ENCODE peak calls at places on chromosome 18, in four cellular contexts. Q is GM12878, M is HepG2, D is K562. J is an unnamed sample.

GRCh38 chr18:34985963-34986362 is 55.2 kb upstream of the MAPRE2 start:
- DNase-seq in Q (no peak), M (no peak), D (no peak), J (no peak)

GRCh38 chr18:35407871-35408481 is 30.8 kb upstream of the ZNF396 start:
- DNase-seq in M (peak), Q (no peak), D (peak), J (peak)

GRCh38 chr18:74389161-74389927 is 67.8 kb downstream of the DIPK1C start:
- DNase-seq in D (no peak), Q (no peak), M (no peak), J (no peak)

GRCh38 chr18:76412010-76412817 is 82.8 kb downstream of the ZNF516 start:
- DNase-seq in M (no peak), D (no peak), Q (no peak), J (no peak)

GRCh38 chr18:55096261-55097026 is 137.2 kb upstream of the CCDC68 start:
- DNase-seq in M (peak), D (no peak), Q (no peak), J (peak)

GRCh38 chr18:28657836-28658410 is 481.0 kb upstream of the CDH2 start:
- DNase-seq in M (no peak), D (no peak), Q (no peak), J (no peak)

GRCh38 chr18:44789704-44790103 is 109.0 kb downstream of the SETBP1 start:
- DNase-seq in Q (no peak), M (peak), D (no peak), J (peak)

GRCh38 chr18:49811151-49811938 is 2.0 kb downstream of the ACAA2 start:
- DNase-seq in Q (no peak), M (no peak), D (no peak), J (no peak)

GRCh38 chr18:74546751-74547530 is 12.6 kb downstream of the CNDP1 start:
- DNase-seq in M (no peak), Q (no peak), D (no peak), J (no peak)

GRCh38 chr18:62525611-62526010 is 2.8 kb downstream of the ZCCHC2 start:
- DNase-seq in D (no peak), Q (no peak), M (no peak), J (no peak)

DNA sequence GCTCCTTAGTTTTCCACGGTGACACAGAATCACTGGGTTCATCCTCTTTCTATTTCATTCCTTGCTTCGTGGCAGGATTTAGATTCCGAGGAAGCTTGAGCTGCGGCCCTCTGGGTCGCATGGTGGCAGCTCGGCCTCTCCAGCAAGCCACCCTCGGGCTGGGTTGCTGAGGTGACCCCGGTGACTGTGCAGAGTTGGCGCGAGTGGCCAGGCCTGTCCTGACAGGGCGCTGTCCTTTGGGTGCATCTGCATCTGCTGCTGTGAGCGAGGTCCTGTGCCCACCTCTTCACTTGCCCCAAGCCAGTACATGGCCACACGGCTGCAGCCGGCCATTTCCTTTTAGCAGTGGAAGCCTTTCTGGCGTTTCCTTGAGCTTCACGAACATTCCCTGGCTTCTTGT is 21.8 kb downstream of the PRELID3A start:
- DNase-seq in D (no peak), Q (no peak), M (no peak), J (no peak)
- TF ChIP-seq FOXM1 in D (no peak), Q (no peak), M (no peak), J (no peak)

GRCh38 chr18:66682855-66683322 is 79.0 kb upstream of the CDH19 start:
- DNase-seq in M (no peak), Q (no peak), D (no peak), J (no peak)
- TF ChIP-seq FOXK2 in M (no peak), Q (no peak), D (no peak), J (no peak)

GRCh38 chr18:11516988-11517630 is 92.3 kb upstream of the SLC35G4 start:
- DNase-seq in M (no peak), Q (no peak), D (no peak), J (no peak)

GRCh38 chr18:11521853-11522252 is 87.5 kb upstream of the SLC35G4 start:
- DNase-seq in M (no peak), Q (no peak), D (no peak), J (no peak)

GRCh38 chr18:11522992-11523391 is 86.4 kb upstream of the SLC35G4 start:
- DNase-seq in D (no peak), M (no peak), Q (no peak), J (no peak)

GRCh38 chr18:11520536-11520935 is 88.9 kb upstream of the SLC35G4 start:
- DNase-seq in D (no peak), Q (no peak), M (no peak), J (no peak)

GRCh38 chr18:11518788-11519685 is 90.4 kb upstream of the SLC35G4 start:
- DNase-seq in D (peak), Q (no peak), M (peak), J (peak)
- TF ChIP-seq FOXM1 in D (no peak), Q (no peak), M (no peak), J (no peak)

GRCh38 chr18:63679820-63680606 is 18.3 kb upstream of the SERPINB3 start:
- DNase-seq in D (no peak), Q (no peak), M (no peak), J (no peak)

GRCh38 chr18:63684718-63685117 is 18.0 kb upstream of the SERPINB11 start:
- DNase-seq in D (no peak), M (no peak), Q (no peak), J (no peak)

GRCh38 chr18:63683890-63684289 is 18.9 kb upstream of the SERPINB11 start:
- DNase-seq in D (no peak), M (no peak), Q (no peak), J (no peak)

GRCh38 chr18:63683152-63683551 is 19.6 kb upstream of the SERPINB11 start:
- DNase-seq in M (no peak), D (no peak), Q (no peak), J (no peak)

GRCh38 chr18:63681449-63682381 is 20.0 kb upstream of the SERPINB3 start:
- DNase-seq in M (peak), Q (no peak), D (no peak), J (no peak)
- TF ChIP-seq FOXK2 in M (no peak), Q (no peak), D (no peak), J (no peak)

GRCh38 chr18:68713791-68714190 is 1.1 kb downstream of the TMX3 start:
- DNase-seq in M (no peak), Q (no peak), D (no peak), J (no peak)

GRCh38 chr18:68714707-68715496 is at the start of gene TMX3:
- DNase-seq in M (peak), Q (peak), D (peak), J (peak)

GRCh38 chr18:68713131-68713530 is 1.8 kb downstream of the TMX3 start:
- DNase-seq in D (no peak), M (no peak), Q (no peak), J (no peak)

GRCh38 chr18:68714356-68714706 is 577 bp downstream of the TMX3 start:
- DNase-seq in M (peak), Q (no peak), D (peak), J (peak)
- TF ChIP-seq FOXM1 in M (no peak), Q (no peak), D (no peak), J (no peak)

GRCh38 chr18:41456791-41457190 is 498.2 kb upstream of the PIK3C3 start:
- DNase-seq in M (no peak), Q (no peak), D (no peak), J (no peak)
- TF ChIP-seq FOXK2 in M (no peak), Q (no peak), D (no peak), J (no peak)

GRCh38 chr18:79569720-79570119 is 109.9 kb upstream of the CTDP1 start:
- DNase-seq in M (no peak), Q (no peak), D (no peak), J (no peak)

GRCh38 chr18:79570266-79571201 is 109.1 kb upstream of the CTDP1 start:
- DNase-seq in D (no peak), M (no peak), Q (no peak), J (no peak)

GRCh38 chr18:79566841-79567370 is 112.7 kb upstream of the CTDP1 start:
- DNase-seq in M (no peak), D (no peak), Q (no peak), J (no peak)

GRCh38 chr18:79568543-79569205 is 110.9 kb upstream of the CTDP1 start:
- DNase-seq in M (no peak), Q (no peak), D (no peak), J (no peak)

GRCh38 chr18:79567481-79568147 is 112.0 kb upstream of the CTDP1 start:
- DNase-seq in D (no peak), M (no peak), Q (no peak), J (no peak)
- TF ChIP-seq FOXM1 in D (no peak), M (no peak), Q (no peak), J (no peak)

DNA sequence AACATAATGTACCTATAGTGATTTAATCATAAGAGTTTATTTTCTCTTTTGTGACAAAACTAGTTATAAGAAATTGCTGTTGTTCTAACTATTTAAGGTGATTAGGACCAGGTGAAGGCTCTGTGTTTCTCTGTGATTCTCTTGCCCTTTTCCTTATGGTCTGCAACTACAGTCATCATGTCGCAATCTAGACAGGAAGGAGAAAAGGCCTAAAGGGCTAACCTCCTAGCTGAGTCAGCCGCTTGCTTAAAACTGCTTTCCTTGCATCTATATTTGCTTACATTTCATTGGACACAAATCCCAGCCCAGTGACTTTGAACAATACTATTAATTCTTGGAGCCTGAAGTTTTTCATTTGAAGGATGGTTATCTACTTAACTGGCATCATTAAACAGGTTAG is 93.1 kb downstream of the PIK3C3 start:
- DNase-seq in D (no peak), Q (no peak), M (peak), J (no peak)
- TF ChIP-seq FOXK2 in D (no peak), Q (no peak), M (no peak), J (no peak)

J was measured in HEK293T.